ENCODE peak calls at places on chromosomes 13 and 19, in six cellular contexts. One of them, this sample, is unnamed.

GRCh38 chr19:34436716-34437115 is 8.5 kb downstream of the UBA2 start:
- DNase-seq in brain microvascular endothelial cell: peak
- DNase-seq in astrocyte: peak
- DNase-seq in stomach: no peak
- DNase-seq in ovary: no peak
- DNase-seq in SJSA1: no peak
- DNase-seq in this sample: no peak

GRCh38 chr19:49590971-49591730 is at the start of gene PRR12:
- DNase-seq in SJSA1: peak
- DNase-seq in ovary: peak
- DNase-seq in astrocyte: peak
- DNase-seq in brain microvascular endothelial cell: peak
- DNase-seq in stomach: peak
- DNase-seq in this sample: peak

GRCh38 chr19:39246951-39247669 is 1.5 kb downstream of the IFNL4 start:
- DNase-seq in SJSA1: no peak
- DNase-seq in astrocyte: no peak
- DNase-seq in ovary: no peak
- DNase-seq in stomach: no peak
- DNase-seq in brain microvascular endothelial cell: no peak
- DNase-seq in this sample: no peak

GRCh38 chr19:48461982-48462655 is 6.7 kb downstream of the KCNJ14 start:
- DNase-seq in stomach: no peak
- DNase-seq in ovary: peak
- DNase-seq in brain microvascular endothelial cell: no peak
- DNase-seq in astrocyte: no peak
- DNase-seq in SJSA1: no peak
- DNase-seq in this sample: no peak

GRCh38 chr19:28539759-28540158 is 673.2 kb downstream of the UQCRFS1 start:
- DNase-seq in ovary: no peak
- DNase-seq in brain microvascular endothelial cell: no peak
- DNase-seq in SJSA1: no peak
- DNase-seq in stomach: no peak
- DNase-seq in astrocyte: no peak
- DNase-seq in this sample: no peak

GRCh38 chr19:4456566-4456842 is 1.1 kb downstream of the UBXN6 start:
- DNase-seq in SJSA1: peak
- DNase-seq in brain microvascular endothelial cell: peak
- DNase-seq in stomach: no peak
- DNase-seq in ovary: peak
- DNase-seq in astrocyte: peak
- DNase-seq in this sample: no peak

GRCh38 chr13:103810026-103810425 is 743.8 kb upstream of the SLC10A2 start:
- DNase-seq in ovary: no peak
- DNase-seq in astrocyte: no peak
- DNase-seq in stomach: no peak
- DNase-seq in SJSA1: no peak
- DNase-seq in brain microvascular endothelial cell: no peak
- DNase-seq in this sample: no peak

GRCh38 chr13:24116103-24116502 is 44.4 kb upstream of the SPATA13 start:
- DNase-seq in brain microvascular endothelial cell: no peak
- DNase-seq in astrocyte: peak
- DNase-seq in SJSA1: no peak
- DNase-seq in stomach: no peak
- DNase-seq in ovary: no peak
- DNase-seq in this sample: no peak

GRCh38 chr19:48751835-48752510 is 468 bp downstream of the FUT1 start:
- DNase-seq in SJSA1: no peak
- DNase-seq in ovary: no peak
- DNase-seq in astrocyte: no peak
- DNase-seq in brain microvascular endothelial cell: no peak
- DNase-seq in stomach: no peak
- DNase-seq in this sample: no peak

GRCh38 chr19:10417598-10418280 is 2.6 kb upstream of the PDE4A start:
- DNase-seq in astrocyte: no peak
- DNase-seq in ovary: no peak
- DNase-seq in brain microvascular endothelial cell: no peak
- DNase-seq in SJSA1: no peak
- DNase-seq in stomach: no peak
- DNase-seq in this sample: no peak

GRCh38 chr13:33610471-33611015 is 207.4 kb upstream of the RFC3 start:
- DNase-seq in stomach: no peak
- DNase-seq in astrocyte: peak
- DNase-seq in SJSA1: peak
- DNase-seq in brain microvascular endothelial cell: no peak
- DNase-seq in ovary: peak
- DNase-seq in this sample: no peak

GRCh38 chr13:27966641-27967202 is 2.4 kb downstream of the CDX2 start:
- DNase-seq in astrocyte: no peak
- DNase-seq in ovary: no peak
- DNase-seq in brain microvascular endothelial cell: no peak
- DNase-seq in SJSA1: no peak
- DNase-seq in stomach: peak
- DNase-seq in this sample: no peak

GRCh38 chr19:46189971-46190335 is 39.6 kb upstream of the IGFL1 start:
- DNase-seq in astrocyte: no peak
- DNase-seq in brain microvascular endothelial cell: no peak
- DNase-seq in stomach: no peak
- DNase-seq in SJSA1: no peak
- DNase-seq in ovary: no peak
- DNase-seq in this sample: no peak

GRCh38 chr19:1163934-1164683 is 10.0 kb downstream of the SBNO2 start:
- DNase-seq in stomach: no peak
- DNase-seq in brain microvascular endothelial cell: no peak
- DNase-seq in ovary: peak
- DNase-seq in SJSA1: no peak
- DNase-seq in astrocyte: no peak
- DNase-seq in this sample: no peak

DNA sequence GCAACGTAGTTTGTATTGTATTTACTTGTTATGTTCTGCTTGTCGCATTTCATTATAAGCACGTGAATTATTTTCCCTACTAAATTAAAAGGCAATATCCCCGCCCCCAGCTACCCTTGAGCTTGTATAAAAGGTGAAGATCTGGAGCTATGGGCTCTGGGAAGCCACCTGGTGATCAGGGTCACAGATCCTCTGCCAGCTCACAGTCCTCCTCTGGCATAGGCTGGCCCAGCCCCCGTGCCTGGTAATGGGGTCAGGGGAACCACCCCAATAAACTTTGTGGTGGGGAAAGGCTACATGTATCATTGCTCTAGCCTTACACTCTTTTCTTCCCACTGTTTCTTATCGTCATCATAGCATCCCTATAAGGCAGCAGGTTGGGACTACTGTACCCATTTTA is 190.2 kb upstream of the TSHZ3 start:
- DNase-seq in SJSA1: no peak
- DNase-seq in astrocyte: no peak
- DNase-seq in brain microvascular endothelial cell: no peak
- DNase-seq in ovary: no peak
- DNase-seq in stomach: no peak
- DNase-seq in this sample: no peak
- H3K27ac ChIP-seq in SJSA1: no peak
- H3K27ac ChIP-seq in astrocyte: no peak
- H3K27ac ChIP-seq in brain microvascular endothelial cell: no peak
- H3K27ac ChIP-seq in ovary: no peak
- H3K27ac ChIP-seq in stomach: no peak
- H3K27ac ChIP-seq in this sample: no peak

GRCh38 chr13:80340643-80341097 is 256 bp downstream of the SPRY2 start:
- DNase-seq in astrocyte: peak
- DNase-seq in ovary: no peak
- DNase-seq in brain microvascular endothelial cell: peak
- DNase-seq in stomach: no peak
- DNase-seq in SJSA1: peak
- DNase-seq in this sample: peak
- H3K27ac ChIP-seq in astrocyte: peak
- H3K27ac ChIP-seq in ovary: peak
- H3K27ac ChIP-seq in brain microvascular endothelial cell: peak
- H3K27ac ChIP-seq in stomach: peak
- H3K27ac ChIP-seq in SJSA1: peak
- H3K27ac ChIP-seq in this sample: peak

DNA sequence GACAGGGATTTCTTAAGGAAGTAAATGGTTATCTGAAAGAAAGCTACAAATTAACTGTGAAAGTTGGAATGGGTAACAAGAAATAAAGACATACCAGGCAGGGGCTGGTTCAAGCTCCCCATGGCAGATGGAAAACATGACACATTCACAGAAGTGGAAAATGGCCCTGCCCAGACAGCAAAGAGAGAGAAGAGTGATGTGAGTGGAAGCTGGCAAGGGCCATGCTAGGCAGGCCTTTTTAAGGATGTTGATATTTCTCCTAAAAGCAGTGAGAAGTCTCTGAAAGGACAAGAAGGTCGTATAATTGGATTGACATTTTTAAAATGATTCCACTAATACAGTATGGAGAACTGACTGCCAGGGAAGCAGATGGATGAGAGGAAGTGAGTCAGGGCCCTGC is 3.3 kb upstream of the FFAR2 start:
- DNase-seq in stomach: no peak
- DNase-seq in astrocyte: no peak
- DNase-seq in ovary: no peak
- DNase-seq in SJSA1: no peak
- DNase-seq in brain microvascular endothelial cell: no peak
- DNase-seq in this sample: no peak
- H3K27ac ChIP-seq in stomach: no peak
- H3K27ac ChIP-seq in astrocyte: no peak
- H3K27ac ChIP-seq in ovary: no peak
- H3K27ac ChIP-seq in SJSA1: no peak
- H3K27ac ChIP-seq in brain microvascular endothelial cell: no peak
- H3K27ac ChIP-seq in this sample: no peak

GRCh38 chr13:49472186-49472585 is 23.6 kb upstream of the PHF11 start:
- DNase-seq in astrocyte: peak
- DNase-seq in SJSA1: no peak
- DNase-seq in stomach: no peak
- DNase-seq in brain microvascular endothelial cell: no peak
- DNase-seq in ovary: no peak
- DNase-seq in this sample: no peak
- H3K27ac ChIP-seq in astrocyte: no peak
- H3K27ac ChIP-seq in SJSA1: no peak
- H3K27ac ChIP-seq in stomach: no peak
- H3K27ac ChIP-seq in brain microvascular endothelial cell: no peak
- H3K27ac ChIP-seq in ovary: no peak
- H3K27ac ChIP-seq in this sample: no peak

GRCh38 chr13:26046639-26047038 is 5.2 kb downstream of the SHISA2 start:
- DNase-seq in SJSA1: no peak
- DNase-seq in brain microvascular endothelial cell: no peak
- DNase-seq in astrocyte: no peak
- DNase-seq in stomach: no peak
- DNase-seq in ovary: no peak
- DNase-seq in this sample: no peak
- H3K27ac ChIP-seq in SJSA1: no peak
- H3K27ac ChIP-seq in brain microvascular endothelial cell: no peak
- H3K27ac ChIP-seq in astrocyte: no peak
- H3K27ac ChIP-seq in stomach: no peak
- H3K27ac ChIP-seq in ovary: no peak
- H3K27ac ChIP-seq in this sample: no peak

DNA sequence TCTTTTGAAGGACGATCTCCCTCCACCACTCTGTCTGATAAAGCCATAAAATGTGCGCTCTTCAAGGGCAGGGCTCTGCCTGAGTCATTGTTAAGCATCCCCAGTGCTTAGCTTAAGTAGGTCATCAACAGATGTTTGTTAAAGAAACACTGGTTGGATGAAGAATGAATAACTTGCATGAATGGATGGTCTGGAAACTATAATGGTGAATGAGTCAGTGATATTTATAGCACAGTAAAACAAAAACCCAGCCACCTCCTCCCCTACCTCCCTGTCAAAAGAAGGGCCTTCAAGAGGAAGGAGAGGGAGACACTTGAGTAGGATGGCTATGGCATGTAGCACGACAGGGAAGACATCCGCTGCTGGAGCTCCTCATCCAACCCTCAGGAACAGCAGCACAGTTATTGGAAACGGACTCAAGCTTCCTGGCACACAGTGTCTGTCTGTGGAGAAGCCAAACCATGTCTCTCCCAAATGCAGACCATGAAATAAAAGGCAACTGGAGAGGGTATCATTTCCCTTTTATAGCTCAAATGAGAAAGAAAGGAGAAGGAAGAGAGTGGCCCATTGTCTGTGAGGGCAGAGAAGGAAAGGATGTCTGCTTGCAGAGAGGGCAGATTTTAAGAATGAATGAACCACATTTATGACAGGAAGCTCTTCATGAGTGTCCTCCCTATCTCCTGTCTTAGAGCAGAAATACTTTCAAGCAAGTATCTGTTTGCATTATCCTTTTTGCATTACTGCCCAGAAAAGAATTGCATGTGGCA is 183.4 kb upstream of the UBL3 start:
- DNase-seq in brain microvascular endothelial cell: peak
- DNase-seq in SJSA1: peak
- DNase-seq in stomach: no peak
- DNase-seq in ovary: no peak
- DNase-seq in astrocyte: peak
- DNase-seq in this sample: no peak
- H3K27ac ChIP-seq in brain microvascular endothelial cell: no peak
- H3K27ac ChIP-seq in SJSA1: peak
- H3K27ac ChIP-seq in stomach: no peak
- H3K27ac ChIP-seq in ovary: no peak
- H3K27ac ChIP-seq in astrocyte: peak
- H3K27ac ChIP-seq in this sample: no peak